ENCODE peak calls at places on chromosomes 2 and 18, in five cellular contexts. A, L, M, O and Y are unnamed samples.

GRCh38 chr2:127175821-127176354 is 44.2 kb downstream of the CYP27C1 start:
- DNase-seq in A (peak), L (no peak), M (no peak), O (no peak), Y (no peak)

GRCh38 chr18:79942786-79943607 is 8.5 kb downstream of the SLC66A2 start:
- DNase-seq in O (peak), M (no peak), L (no peak), A (no peak), Y (no peak)

GRCh38 chr2:23627236-23627990 is 242.4 kb downstream of the KLHL29 start:
- DNase-seq in L (no peak), O (peak), M (no peak), A (no peak), Y (no peak)

GRCh38 chr2:220707261-220707660 is 864.8 kb downstream of the EPHA4 start:
- DNase-seq in L (no peak), O (no peak), A (no peak), M (no peak), Y (no peak)

GRCh38 chr2:161088658-161089350 is 71.4 kb upstream of the TANK start:
- DNase-seq in A (no peak), M (no peak), O (no peak), L (no peak), Y (no peak)

GRCh38 chr2:120034616-120035015 is 21.7 kb downstream of the EPB41L5 start:
- DNase-seq in L (no peak), A (no peak), M (no peak), O (no peak), Y (no peak)

GRCh38 chr2:133710613-133711012 is 142.3 kb upstream of the NCKAP5 start:
- DNase-seq in M (no peak), A (peak), L (no peak), O (no peak), Y (no peak)

GRCh38 chr2:184597571-184597980 is 753 bp upstream of the ZNF804A start:
- DNase-seq in A (peak), L (peak), O (no peak), M (peak), Y (no peak)

GRCh38 chr2:239245872-239246701 is 154.7 kb downstream of the HDAC4 start:
- DNase-seq in A (no peak), M (peak), L (no peak), O (no peak), Y (no peak)

GRCh38 chr2:188294547-188294946 is 2.9 kb downstream of the GULP1 start:
- DNase-seq in O (no peak), L (no peak), A (peak), M (no peak), Y (no peak)

GRCh38 chr2:99373144-99373543 is 36.0 kb downstream of the EIF5B start:
- DNase-seq in O (no peak), L (no peak), A (no peak), M (no peak), Y (no peak)

GRCh38 chr2:155145758-155146229 is 447.3 kb downstream of the KCNJ3 start:
- DNase-seq in A (no peak), L (no peak), O (no peak), M (no peak), Y (no peak)

GRCh38 chr18:34219651-34220050 is 5.1 kb downstream of the NOL4 start:
- DNase-seq in L (no peak), A (no peak), O (peak), M (no peak), Y (no peak)

GRCh38 chr2:98148968-98149697 is 62.2 kb downstream of the VWA3B start:
- DNase-seq in O (no peak), M (no peak), L (peak), A (peak), Y (no peak)

GRCh38 chr2:116776556-116776955 is 1037.9 kb upstream of the DDX18 start:
- DNase-seq in O (no peak), M (no peak), L (no peak), A (no peak), Y (no peak)

GRCh38 chr2:168254158-168254935 is 7.0 kb upstream of the STK39 start:
- DNase-seq in A (peak), L (no peak), M (no peak), O (no peak), Y (no peak)

GRCh38 chr18:13219012-13219396 is 444 bp downstream of the LDLRAD4 start:
- DNase-seq in M (no peak), O (no peak), L (no peak), A (no peak), Y (no peak)

GRCh38 chr18:46621871-46622270 is 35.1 kb downstream of the LOXHD1 start:
- DNase-seq in M (no peak), L (no peak), A (no peak), O (no peak), Y (no peak)

GRCh38 chr18:47997338-47997780 is 66.9 kb upstream of the SMAD2 start:
- DNase-seq in O (no peak), L (no peak), M (no peak), A (no peak), Y (no peak)

GRCh38 chr18:5144629-5145028 is 52.4 kb downstream of the AKAIN1 start:
- DNase-seq in M (no peak), O (no peak), A (no peak), L (no peak), Y (no peak)

GRCh38 chr2:86556508-86556907 is 6.7 kb downstream of the CHMP3 start:
- DNase-seq in A (no peak), M (no peak), L (no peak), O (no peak), Y (no peak)

GRCh38 chr2:119683717-119684443 is 4.9 kb downstream of the TMEM177 start:
- DNase-seq in O (no peak), L (no peak), M (no peak), A (peak), Y (no peak)

DNA sequence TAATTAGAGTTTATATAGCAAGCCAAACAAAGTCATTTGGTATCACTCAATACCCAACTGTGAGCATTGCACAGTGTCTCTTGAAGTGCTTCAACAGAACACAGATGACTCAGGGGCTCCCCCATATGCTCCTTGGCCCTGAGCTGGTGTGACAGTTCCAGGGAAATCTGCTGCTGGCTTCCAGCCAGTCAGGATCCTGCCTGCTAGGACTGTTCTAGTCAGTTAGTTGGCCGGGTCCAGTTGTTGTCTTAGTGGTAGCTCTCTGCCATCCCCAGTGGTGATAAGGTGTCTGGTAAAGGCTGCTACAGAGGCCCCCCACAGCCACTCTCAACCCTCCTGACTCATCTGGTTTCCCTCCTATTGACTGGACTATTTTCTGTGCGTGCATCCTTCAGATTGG is 100.3 kb downstream of the IRS1 start:
- DNase-seq in A (peak), L (peak), M (no peak), O (no peak), Y (no peak)
- TF ChIP-seq CTCF in A (no peak), L (peak), M (no peak), O (no peak), Y (no peak)

GRCh38 chr2:129748250-129748649 is 231.2 kb upstream of the RAB6C start:
- DNase-seq in O (no peak), M (no peak), A (no peak), L (no peak), Y (no peak)

GRCh38 chr2:129747500-129748125 is 231.9 kb upstream of the RAB6C start:
- DNase-seq in O (no peak), A (no peak), M (no peak), L (no peak), Y (no peak)

GRCh38 chr2:129744649-129745048 is 234.8 kb upstream of the RAB6C start:
- DNase-seq in M (no peak), O (no peak), A (no peak), L (no peak), Y (peak)

GRCh38 chr2:129751409-129751808 is 228.1 kb upstream of the RAB6C start:
- DNase-seq in M (no peak), O (no peak), L (no peak), A (no peak), Y (no peak)

GRCh38 chr2:129748653-129749052 is 230.8 kb upstream of the RAB6C start:
- DNase-seq in M (no peak), L (no peak), A (no peak), O (no peak), Y (no peak)
- TF ChIP-seq CTCF in M (no peak), L (no peak), A (no peak), O (no peak), Y (peak)

GRCh38 chr2:37896319-37896718 is 28.8 kb upstream of the RMDN2 start:
- DNase-seq in O (no peak), M (no peak), A (no peak), L (no peak), Y (no peak)
- TF ChIP-seq CTCF in O (no peak), M (no peak), A (peak), L (no peak), Y (no peak)

DNA sequence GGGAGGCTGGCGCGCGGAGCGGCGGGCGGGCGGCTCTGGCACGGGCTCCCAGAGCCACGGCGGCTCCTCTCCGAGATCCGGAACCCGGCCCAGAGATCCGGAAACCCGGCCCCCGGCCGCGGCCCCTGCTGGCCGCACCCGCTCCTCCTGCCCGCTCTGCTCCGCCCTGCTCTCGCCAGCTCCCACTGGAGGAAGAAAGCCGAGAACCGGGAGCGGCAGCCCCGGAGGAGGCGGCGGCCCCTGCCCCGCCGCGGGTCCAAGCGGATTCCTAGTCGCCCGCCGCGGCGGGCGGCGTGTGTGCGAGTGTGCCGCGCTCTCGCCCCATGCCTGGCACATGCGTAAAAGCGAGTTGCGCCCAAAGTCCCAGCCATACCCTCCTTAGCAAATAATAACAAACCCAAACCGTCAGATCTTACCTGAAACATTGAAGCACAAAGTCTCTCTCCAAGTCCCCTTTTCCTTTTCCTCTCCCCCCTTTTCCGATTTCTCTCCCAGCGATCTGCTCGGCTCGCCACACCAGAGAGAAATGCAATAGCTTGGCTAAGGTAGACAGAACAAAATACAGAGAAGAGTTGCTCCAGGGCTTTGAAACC is 108.7 kb upstream of the KCTD1 start:
- DNase-seq in O (peak), M (peak), L (peak), A (peak), Y (peak)
- TF ChIP-seq CTCF in O (no peak), M (peak), L (peak), A (peak), Y (peak)